ENCODE peak calls at places on chromosome 21, in six cellular contexts. Q is lower lobe of right lung, W is pancreas, S is fibroblast of lung, K is suprapubic skin, A is neural progenitor cell. R is an unnamed sample. For H3K27me3, the result is how much of the 10 kb centered on the place peaks cover.

GRCh38 chr21:17512245-17513213 is at the start of gene CXADR:
- DNase-seq in Q (peak), W (peak), S (peak), K (peak), A (peak), R (peak)

GRCh38 chr21:45991606-45992301 is 10.2 kb downstream of the COL6A1 start:
- DNase-seq in Q (no peak), W (no peak), S (no peak), K (peak), A (no peak), R (no peak)

GRCh38 chr21:33236013-33236686 is 6.4 kb downstream of the IFNAR2 start:
- DNase-seq in Q (no peak), W (no peak), S (no peak), K (no peak), A (no peak), R (no peak)

GRCh38 chr21:39661121-39661520 is 48.4 kb downstream of the B3GALT5 start:
- DNase-seq in Q (no peak), W (no peak), S (no peak), K (no peak), A (no peak), R (no peak)

GRCh38 chr21:10418649-10419048 is 102.7 kb upstream of the TPTE start:
- DNase-seq in Q (no peak), W (no peak), S (no peak), K (no peak), A (no peak), R (no peak)

GRCh38 chr21:44958471-44959191 is 18.8 kb downstream of the SLX9 start:
- DNase-seq in Q (peak), W (peak), S (peak), K (peak), A (peak), R (no peak)

GRCh38 chr21:19256934-19257660 is 853.5 kb upstream of the TMPRSS15 start:
- DNase-seq in Q (no peak), W (no peak), S (no peak), K (no peak), A (peak), R (no peak)

GRCh38 chr21:32043458-32043857 is 170.6 kb downstream of the HUNK start:
- DNase-seq in Q (no peak), W (no peak), S (no peak), K (no peak), A (no peak), R (no peak)

GRCh38 chr21:25103500-25104207 is 503.6 kb downstream of the MRPL39 start:
- DNase-seq in Q (no peak), W (no peak), S (peak), K (no peak), A (no peak), R (no peak)

GRCh38 chr21:44699502-44700001 is 2.6 kb downstream of the KRTAP10-12 start:
- DNase-seq in Q (no peak), W (no peak), S (no peak), K (no peak), A (no peak), R (no peak)

GRCh38 chr21:40827509-40827908 is 19.4 kb downstream of the DSCAM start:
- DNase-seq in Q (no peak), W (no peak), S (no peak), K (no peak), A (no peak), R (no peak)

GRCh38 chr21:46113497-46114176 is 15.7 kb downstream of the COL6A2 start:
- DNase-seq in Q (no peak), W (no peak), S (no peak), K (peak), A (no peak), R (peak)

GRCh38 chr21:46084709-46085108 is 13.2 kb upstream of the COL6A2 start:
- DNase-seq in Q (no peak), W (no peak), S (no peak), K (peak), A (no peak), R (no peak)

GRCh38 chr21:45302082-45303061 is 14.7 kb upstream of the POFUT2 start:
- DNase-seq in Q (peak), W (no peak), S (peak), K (peak), A (no peak), R (peak)

GRCh38 chr21:25700741-25701140 is 34.0 kb downstream of the ATP5PF start:
- DNase-seq in Q (no peak), W (no peak), S (no peak), K (no peak), A (no peak), R (no peak)

GRCh38 chr21:44874497-44875331 is 1.2 kb upstream of the PTTG1IP start:
- DNase-seq in Q (peak), W (peak), S (no peak), K (peak), A (peak), R (no peak)

GRCh38 chr21:32645261-32646182 is 33.3 kb upstream of the CFAP298 start:
- DNase-seq in Q (no peak), W (no peak), S (no peak), K (no peak), A (peak), R (no peak)

GRCh38 chr21:33924766-33925100 is 9.1 kb upstream of the ATP5PO start:
- DNase-seq in Q (no peak), W (no peak), S (no peak), K (peak), A (no peak), R (no peak)

GRCh38 chr21:37119421-37120218 is 46.6 kb downstream of the TTC3 start:
- DNase-seq in Q (no peak), W (no peak), S (no peak), K (no peak), A (peak), R (no peak)
- TF ChIP-seq CTCF in Q (no peak), W (no peak), S (no peak), K (no peak), A (peak), R (no peak)

DNA sequence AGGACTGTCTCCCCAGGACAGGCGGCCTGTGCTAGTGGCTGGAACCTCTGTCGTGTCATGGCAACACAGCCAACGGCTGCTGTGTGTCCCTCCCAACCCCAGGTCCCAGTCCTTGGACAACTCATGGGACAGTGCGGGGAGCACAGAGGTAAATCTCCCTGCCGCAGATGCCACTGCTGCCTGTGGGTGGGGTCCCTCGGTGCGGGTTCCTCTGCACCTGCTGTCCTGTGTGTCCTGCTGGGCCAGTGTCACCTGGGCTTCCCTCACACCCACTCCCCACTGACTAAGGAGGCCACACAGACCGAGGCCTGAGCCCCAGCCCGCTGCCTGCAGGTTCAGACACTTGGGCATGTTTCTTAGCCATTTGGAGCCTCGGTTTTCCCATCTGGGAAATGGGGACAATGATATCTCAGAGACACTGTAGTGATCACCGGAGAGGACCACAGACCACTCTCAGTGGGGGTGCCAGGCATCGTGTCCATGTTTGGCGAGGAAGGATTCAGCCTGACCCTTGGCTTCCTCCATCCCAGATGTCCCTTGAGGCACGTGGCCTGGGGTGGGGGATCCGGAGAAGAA is 96.5 kb downstream of the SIK1 start:
- DNase-seq in Q (no peak), W (no peak), S (no peak), K (no peak), A (no peak), R (no peak)
- H3K27me3 ChIP-seq in Q (under half), W (under half), S (under half), K (under half), A (under half), R (under half)

GRCh38 chr21:31018232-31018631 is 20.0 kb downstream of the KRTAP19-8 start:
- DNase-seq in Q (no peak), W (no peak), S (no peak), K (no peak), A (no peak), R (no peak)
- H3K27ac ChIP-seq in Q (no peak), W (no peak), S (no peak), K (no peak), A (no peak), R (no peak)

DNA sequence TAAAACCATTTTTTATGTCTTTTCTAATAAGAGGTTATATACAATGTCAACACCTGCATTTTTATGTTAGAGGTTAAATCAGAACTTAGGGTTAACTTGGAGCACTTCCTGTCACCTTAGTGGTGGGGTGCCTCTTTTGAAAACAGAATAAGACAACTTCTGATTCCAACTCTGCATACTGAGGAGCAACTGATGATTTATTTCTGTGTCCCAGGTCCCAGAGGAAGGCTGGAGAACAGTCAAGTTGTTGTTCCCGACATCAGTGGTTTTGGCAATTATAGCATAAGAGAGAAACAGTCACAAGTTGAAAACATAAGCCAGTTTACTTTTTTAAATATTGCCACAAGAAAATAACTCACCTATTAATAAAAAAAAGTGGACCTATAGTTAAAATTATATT is 871.0 kb upstream of the ADAMTS5 start:
- DNase-seq in Q (no peak), W (no peak), S (no peak), K (no peak), A (no peak), R (no peak)
- TF ChIP-seq CTCF in Q (no peak), W (no peak), S (no peak), K (no peak), A (no peak), R (no peak)

DNA sequence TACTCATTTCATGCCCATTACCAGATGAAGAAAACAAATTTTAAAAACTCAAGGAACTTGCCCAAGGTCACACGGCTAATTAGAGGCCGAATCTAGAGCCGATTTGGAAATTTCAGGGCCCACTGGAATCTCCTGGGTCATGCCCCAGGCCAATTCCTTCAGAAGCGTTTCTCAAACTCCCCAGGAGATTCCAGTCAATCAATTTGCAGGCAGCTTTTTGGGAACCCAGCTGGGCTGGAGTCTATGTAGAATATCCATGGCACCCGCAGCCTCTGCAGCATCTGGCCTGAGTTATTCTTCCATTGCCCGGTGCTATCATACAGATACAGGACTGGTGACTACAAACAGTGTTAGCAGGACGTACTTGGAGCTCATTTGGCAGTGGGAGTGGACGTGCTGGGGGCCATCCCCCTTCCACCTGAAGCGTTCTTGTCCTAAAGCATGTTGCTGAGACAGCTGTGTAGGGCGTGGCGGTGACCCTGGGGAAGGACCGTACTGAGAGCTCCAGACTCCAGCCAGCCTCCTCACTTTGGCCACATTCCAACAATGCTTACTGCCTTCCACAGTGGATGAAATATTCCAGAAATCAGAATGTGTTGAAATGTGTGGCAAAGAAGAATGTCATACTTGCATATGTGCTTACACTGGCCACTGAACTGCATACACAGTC is 38.3 kb downstream of the ABCG1 start:
- DNase-seq in Q (peak), W (no peak), S (no peak), K (no peak), A (no peak), R (no peak)
- H3K27me3 ChIP-seq in Q (under half), W (under half), S (under half), K (under half), A (under half), R (under half)

DNA sequence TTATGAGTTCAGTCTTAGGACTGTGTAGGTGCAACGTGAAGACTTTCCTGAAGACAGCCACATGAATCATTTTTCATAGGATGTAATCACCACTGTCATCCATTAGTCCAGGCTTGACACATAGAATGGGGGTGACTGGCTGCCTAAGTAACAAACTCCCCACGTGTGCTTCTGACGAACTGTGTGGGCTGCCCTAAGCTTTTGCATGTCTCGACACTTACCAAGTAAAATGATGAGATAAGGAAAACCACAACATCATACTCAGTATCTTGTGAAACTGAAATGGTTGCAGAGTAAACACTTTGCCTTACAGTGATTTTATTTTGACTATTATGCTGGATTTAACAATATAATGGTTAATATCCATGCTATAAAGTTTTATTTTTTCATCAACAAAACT is 19.5 kb downstream of the ERG start:
- DNase-seq in Q (no peak), W (no peak), S (peak), K (no peak), A (no peak), R (no peak)
- H3K27ac ChIP-seq in Q (no peak), W (no peak), S (no peak), K (no peak), A (no peak), R (no peak)

GRCh38 chr21:28684351-28684750 is 308.3 kb downstream of the LTN1 start:
- DNase-seq in Q (no peak), W (no peak), S (no peak), K (no peak), A (no peak), R (no peak)

GRCh38 chr21:28688381-28688780 is 304.3 kb downstream of the LTN1 start:
- DNase-seq in Q (no peak), W (no peak), S (no peak), K (no peak), A (no peak), R (no peak)

DNA sequence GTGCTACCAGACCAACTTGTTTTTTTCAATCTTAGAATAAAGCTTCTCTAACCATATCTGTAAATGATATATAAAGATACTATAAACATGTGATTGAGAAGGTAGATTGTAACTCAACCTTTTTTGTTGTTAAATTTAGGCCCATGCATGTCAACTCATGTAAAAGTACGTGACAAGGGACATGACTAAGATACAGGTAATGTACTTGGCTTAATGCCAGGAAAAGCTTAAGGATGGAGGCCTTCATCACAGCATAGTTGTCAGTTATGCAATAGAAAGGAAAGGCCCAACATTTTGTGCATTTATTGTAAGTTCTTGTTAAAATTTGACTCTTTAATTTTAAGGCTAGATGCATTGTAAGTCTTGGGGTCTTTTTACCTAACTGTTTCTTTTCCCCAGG is 305.1 kb downstream of the LTN1 start:
- DNase-seq in Q (no peak), W (no peak), S (no peak), K (no peak), A (no peak), R (no peak)
- TF ChIP-seq CTCF in Q (no peak), W (no peak), S (no peak), K (no peak), A (no peak), R (no peak)

R was measured in dorsolateral prefrontal cortex.